ENCODE peak calls at places on chromosomes 13 and 19, in four cellular contexts. C is body of pancreas, P is fibroblast of lung, Z is H1. F is an unnamed sample.

GRCh38 chr19:3670796-3671679 is 29.2 kb downstream of the PIP5K1C start:
- DNase-seq in Z (no peak), P (peak), C (peak), F (peak)

GRCh38 chr19:43624933-43625332 is 5.5 kb upstream of the ZNF428 start:
- DNase-seq in P (no peak), Z (no peak), C (peak), F (no peak)

GRCh38 chr13:97068146-97068545 is 73.9 kb upstream of the OXGR1 start:
- DNase-seq in Z (no peak), P (no peak), C (no peak), F (no peak)

GRCh38 chr19:17220207-17220758 is 5.1 kb downstream of the USE1 start:
- DNase-seq in P (peak), C (no peak), Z (no peak), F (no peak)

GRCh38 chr13:77213644-77214043 is 113.2 kb downstream of the MYCBP2 start:
- DNase-seq in C (no peak), P (peak), Z (no peak), F (no peak)

GRCh38 chr13:33785384-33785783 is 32.6 kb upstream of the RFC3 start:
- DNase-seq in P (no peak), C (peak), Z (no peak), F (no peak)

GRCh38 chr13:41428155-41428554 is 29.2 kb upstream of the RGCC start:
- DNase-seq in C (no peak), P (no peak), Z (no peak), F (no peak)

GRCh38 chr13:36014763-36015162 is 116.4 kb downstream of the DCLK1 start:
- DNase-seq in P (no peak), Z (no peak), C (no peak), F (no peak)

GRCh38 chr13:78655906-78656305 is 3.0 kb downstream of the OBI1 start:
- DNase-seq in Z (no peak), C (no peak), P (no peak), F (no peak)

GRCh38 chr13:25625361-25625760 is 253.6 kb downstream of the ATP8A2 start:
- DNase-seq in C (no peak), Z (no peak), P (no peak), F (no peak)

GRCh38 chr19:8500158-8500557 is 2.3 kb downstream of the PRAM1 start:
- DNase-seq in P (no peak), C (no peak), Z (no peak), F (no peak)

GRCh38 chr19:7905859-7906258 is 2.2 kb downstream of the MAP2K7 start:
- DNase-seq in P (no peak), Z (no peak), C (no peak), F (no peak)

GRCh38 chr19:45156751-45157150 is 4.0 kb downstream of the NKPD1 start:
- DNase-seq in Z (no peak), P (no peak), C (no peak), F (no peak)

DNA sequence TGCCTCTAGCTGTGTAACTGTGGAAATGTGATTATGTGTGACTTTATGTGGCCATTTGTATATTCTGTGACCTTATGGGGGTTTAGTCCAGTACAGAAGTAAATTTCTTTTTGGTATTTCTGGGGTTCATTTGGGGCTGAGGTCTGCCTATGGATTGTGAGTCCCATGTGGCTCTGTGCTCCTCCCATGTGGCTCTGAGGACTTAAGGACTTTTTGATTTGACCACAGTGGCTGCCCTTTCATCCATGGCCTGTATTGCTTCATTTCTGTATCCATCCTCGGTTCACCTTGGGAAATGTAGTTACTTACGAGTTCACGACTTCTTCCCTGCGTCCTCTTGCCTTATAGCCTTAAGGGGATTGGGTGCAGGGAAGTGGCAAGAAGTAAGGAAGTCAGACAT is 1.0 kb downstream of the ZNF420 start:
- DNase-seq in P (no peak), C (no peak), Z (no peak), F (no peak)
- H3K27ac ChIP-seq in P (no peak), C (no peak), Z (no peak), F (no peak)

DNA sequence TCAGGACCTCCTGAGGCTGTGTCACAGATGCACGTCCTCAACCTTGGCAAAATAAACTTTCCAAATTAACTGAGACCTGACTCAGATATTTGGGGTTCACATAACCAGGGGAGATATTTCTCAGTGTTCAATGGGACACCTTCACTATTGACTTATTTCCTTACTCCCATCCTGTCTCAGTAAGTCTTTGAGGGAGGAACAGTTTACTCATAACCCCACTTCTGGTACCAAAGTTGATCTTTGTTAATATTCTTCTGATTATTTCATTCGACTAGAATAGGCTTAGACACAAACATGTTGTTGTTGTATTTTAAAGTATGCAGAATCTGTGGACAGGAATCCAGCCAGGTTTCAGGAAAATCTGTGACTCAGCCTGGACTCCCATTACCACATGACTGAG is 34.6 kb upstream of the CHST8 start:
- DNase-seq in P (no peak), C (no peak), Z (no peak), F (no peak)
- H3K4me3 ChIP-seq in P (no peak), C (no peak), Z (no peak), F (no peak)

DNA sequence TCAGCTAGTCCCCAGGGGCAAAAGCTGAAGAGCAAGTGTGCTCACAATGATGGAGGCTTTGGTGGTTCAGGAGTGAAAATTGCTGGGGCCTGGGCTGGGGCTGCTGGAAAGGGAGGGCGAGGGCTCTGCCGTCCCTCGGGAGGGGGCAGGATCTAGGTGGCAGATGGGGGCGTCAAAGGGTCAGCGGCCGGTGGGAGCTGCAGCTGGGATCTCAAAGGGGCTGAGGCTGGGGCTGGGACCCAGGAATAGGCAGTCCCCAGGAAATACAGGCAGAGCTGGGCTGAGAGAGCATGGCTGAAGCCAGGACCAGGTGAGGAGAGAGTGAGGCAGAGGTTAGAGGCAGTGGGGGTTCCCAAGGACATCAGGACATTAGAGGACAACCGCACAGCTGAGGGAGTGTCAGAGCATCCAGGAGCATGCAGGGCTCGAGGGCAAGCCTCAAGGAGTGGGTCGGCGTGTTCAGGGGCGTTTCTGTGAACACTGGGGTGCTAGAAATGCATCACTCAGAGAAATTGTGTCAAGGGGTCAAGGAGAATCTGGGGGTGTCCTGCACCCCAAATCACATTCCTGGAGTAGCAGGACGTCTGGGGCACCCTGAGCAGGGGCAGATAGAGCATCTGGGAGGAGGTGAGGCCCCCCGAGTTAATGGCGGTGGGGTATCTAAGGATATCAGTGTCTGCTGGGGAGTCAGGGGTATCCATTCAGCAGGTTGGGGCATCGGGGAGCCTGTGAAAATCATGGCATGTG is 1.2 kb upstream of the SYNE4 start:
- DNase-seq in C (no peak), P (no peak), Z (no peak), F (no peak)
- H3K27ac ChIP-seq in C (peak), P (no peak), Z (no peak), F (peak)

GRCh38 chr13:52600666-52601065 is 41.6 kb upstream of the HNRNPA1L2 start:
- DNase-seq in P (no peak), C (no peak), Z (no peak), F (no peak)
- H3K4me3 ChIP-seq in P (peak), C (no peak), Z (peak), F (peak)

GRCh38 chr19:6236310-6237291 is 43.2 kb downstream of the MLLT1 start:
- DNase-seq in C (peak), Z (no peak), P (no peak), F (no peak)
- H3K27ac ChIP-seq in C (peak), Z (no peak), P (no peak), F (no peak)

DNA sequence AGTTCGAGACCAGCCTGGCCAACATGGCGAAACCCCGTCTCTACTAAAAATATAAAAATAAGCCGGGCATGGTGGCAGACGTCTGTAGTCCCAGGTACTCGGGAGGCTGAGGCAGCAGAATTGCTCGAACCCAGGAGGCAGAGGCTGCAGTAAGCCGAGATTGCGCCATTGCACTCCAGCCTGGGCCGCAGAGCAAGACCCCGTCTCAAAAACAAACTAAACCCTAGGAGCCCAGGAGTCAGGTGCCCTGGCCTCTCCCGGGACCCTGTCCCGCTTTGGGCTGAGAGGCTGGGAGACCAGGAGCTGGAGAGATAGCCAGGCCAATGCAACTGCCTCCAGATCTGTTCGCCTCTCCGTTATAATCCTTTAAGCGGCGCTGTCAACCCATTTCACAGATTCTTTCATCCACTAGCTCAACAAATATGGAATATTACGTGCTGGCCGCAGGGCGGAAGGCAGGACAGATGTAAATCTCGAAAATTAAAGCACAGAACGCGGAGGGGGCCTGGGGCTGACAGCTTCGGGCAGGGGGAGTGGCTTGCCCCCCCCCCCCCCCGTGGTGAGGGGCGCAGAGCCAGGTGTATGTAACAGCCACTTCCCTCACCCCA is 5.3 kb upstream of the MYBPC2 start:
- DNase-seq in C (no peak), P (no peak), Z (no peak), F (no peak)
- H3K4me3 ChIP-seq in C (no peak), P (no peak), Z (no peak), F (peak)

GRCh38 chr19:27844261-27844660 is 1368.7 kb downstream of the UQCRFS1 start:
- DNase-seq in C (no peak), P (no peak), Z (no peak), F (no peak)
- H3K27ac ChIP-seq in C (no peak), P (no peak), Z (no peak), F (no peak)

GRCh38 chr19:47419037-47419783 is at the start of gene MEIS3:
- DNase-seq in P (no peak), Z (no peak), C (no peak), F (no peak)
- H3K4me3 ChIP-seq in P (peak), Z (peak), C (no peak), F (peak)

F was measured in AG04450.